ENCODE peak calls at places on chromosomes 3 and 15, in five cellular contexts. L is neural progenitor cell, C is hepatocyte, F is A549, Q is IMR-90. M is an unnamed sample.

GRCh38 chr3:56125358-56126005 is 342.8 kb downstream of the ERC2 start:
- DNase-seq in L (peak), C (peak), F (peak), Q (peak), M (peak)

GRCh38 chr3:177102526-177102925 is 94.8 kb downstream of the TBL1XR1 start:
- DNase-seq in L (no peak), C (no peak), F (no peak), Q (peak), M (no peak)

GRCh38 chr3:51445544-51446280 is 54.1 kb downstream of the DCAF1 start:
- DNase-seq in L (no peak), C (no peak), F (no peak), Q (no peak), M (no peak)

GRCh38 chr3:150564243-150564642 is 17.7 kb downstream of the EIF2A start:
- DNase-seq in L (no peak), C (no peak), F (no peak), Q (no peak), M (no peak)

GRCh38 chr15:52674831-52675230 is 4.4 kb downstream of the ATOSA start:
- DNase-seq in L (no peak), C (no peak), F (no peak), Q (no peak), M (no peak)

GRCh38 chr3:161295325-161295724 is 74.2 kb downstream of the NMD3 start:
- DNase-seq in L (no peak), C (no peak), F (no peak), Q (no peak), M (peak)

GRCh38 chr3:53242155-53242554 is 13.7 kb downstream of the TKT start:
- DNase-seq in L (no peak), C (no peak), F (no peak), Q (no peak), M (no peak)

GRCh38 chr3:151425640-151426336 is 35.1 kb downstream of the IGSF10 start:
- DNase-seq in L (no peak), C (no peak), F (peak), Q (no peak), M (no peak)

GRCh38 chr3:44883999-44884431 is 9.6 kb downstream of the TGM4 start:
- DNase-seq in L (no peak), C (peak), F (peak), Q (peak), M (peak)

GRCh38 chr15:100687532-100688215 is 85.3 kb downstream of the ASB7 start:
- DNase-seq in L (no peak), C (no peak), F (no peak), Q (peak), M (peak)

GRCh38 chr3:63135362-63135761 is 142.7 kb upstream of the SYNPR start:
- DNase-seq in L (peak), C (no peak), F (no peak), Q (no peak), M (no peak)

GRCh38 chr3:69948246-69948862 is 51.2 kb upstream of the SAMMSON start:
- DNase-seq in L (peak), C (peak), F (no peak), Q (peak), M (peak)

DNA sequence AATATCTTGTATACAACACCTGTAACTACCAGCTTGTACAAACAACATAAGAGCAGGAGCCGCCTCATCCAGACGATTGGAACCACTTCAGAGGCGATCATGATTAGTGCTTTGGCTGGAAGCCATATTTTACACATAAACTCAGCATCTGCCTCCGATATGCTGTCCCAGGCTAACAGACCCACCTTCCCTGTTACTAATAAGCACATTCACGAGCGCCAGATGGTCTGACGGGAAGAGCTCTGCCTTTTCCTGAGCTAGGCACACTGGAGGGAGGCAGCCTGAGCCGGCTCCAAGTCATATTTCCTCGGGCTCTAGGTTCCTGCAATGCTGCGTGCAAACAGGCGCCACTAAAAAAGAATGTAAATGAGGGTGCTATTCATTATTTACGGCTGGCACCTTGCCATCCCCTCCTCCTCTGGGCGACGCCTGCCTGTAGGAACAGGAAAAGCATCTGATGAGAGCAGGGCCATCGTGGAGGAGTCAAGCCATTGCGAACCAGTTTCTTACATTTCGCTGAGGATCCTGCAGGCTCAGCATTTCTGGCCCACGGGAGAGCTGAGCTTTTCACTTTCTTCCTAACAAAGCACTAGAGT is 98.2 kb downstream of the ANXA2 start:
- DNase-seq in L (peak), C (peak), F (peak), Q (no peak), M (peak)
- TF ChIP-seq CTCF in L (peak), C (no peak), F (no peak), Q (no peak), M (peak)

GRCh38 chr15:80155001-80155377 is 2.2 kb downstream of the FAH start:
- DNase-seq in L (no peak), C (no peak), F (no peak), Q (no peak), M (no peak)
- H3K4me2 ChIP-seq in L (no peak), C (peak), F (no peak), Q (no peak), M (no peak)

GRCh38 chr3:143786229-143787199 is 61.8 kb downstream of the SLC9A9 start:
- DNase-seq in L (no peak), C (no peak), F (no peak), Q (peak), M (no peak)

GRCh38 chr3:143783856-143784370 is 64.4 kb downstream of the SLC9A9 start:
- DNase-seq in L (no peak), C (no peak), F (no peak), Q (no peak), M (no peak)

GRCh38 chr3:143784446-143784845 is 63.8 kb downstream of the SLC9A9 start:
- DNase-seq in L (no peak), C (no peak), F (no peak), Q (no peak), M (peak)
- TF ChIP-seq CTCF in L (no peak), C (no peak), F (no peak), Q (no peak), M (peak)

GRCh38 chr15:44670087-44670945 is 6.9 kb upstream of the SPG11 start:
- DNase-seq in L (no peak), C (no peak), F (no peak), Q (no peak), M (no peak)
- H3K4me2 ChIP-seq in L (no peak), C (no peak), F (no peak), Q (no peak), M (no peak)

DNA sequence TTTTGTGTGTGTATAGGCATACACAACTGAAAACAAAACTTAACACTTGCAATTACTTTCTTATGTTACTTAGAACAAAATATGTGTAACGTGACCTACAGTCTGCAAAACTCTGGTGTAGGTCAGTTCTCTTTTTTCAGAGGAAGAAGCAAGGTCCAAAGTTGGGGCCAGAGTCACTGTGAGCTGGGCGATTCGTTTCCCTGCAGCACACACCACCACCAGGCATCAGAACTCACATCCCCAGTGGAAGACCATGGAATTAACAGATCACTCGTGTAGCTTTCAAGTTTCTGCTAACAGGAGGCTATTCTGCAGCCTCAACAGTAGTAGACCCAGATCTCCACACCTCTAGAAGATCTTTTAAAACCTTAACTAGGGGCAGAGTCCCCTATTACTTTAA is 25.8 kb downstream of the ANP32A start:
- DNase-seq in L (no peak), C (no peak), F (no peak), Q (no peak), M (no peak)
- TF ChIP-seq CTCF in L (no peak), C (no peak), F (no peak), Q (no peak), M (no peak)

GRCh38 chr3:25143356-25143704 is 284.7 kb upstream of the RARB start:
- DNase-seq in L (no peak), C (no peak), F (no peak), Q (no peak), M (peak)
- H3K4me2 ChIP-seq in L (no peak), C (no peak), F (no peak), Q (no peak), M (no peak)

GRCh38 chr15:75565062-75565970 is 13.8 kb downstream of the PTPN9 start:
- DNase-seq in L (no peak), C (no peak), F (no peak), Q (peak), M (no peak)
- TF ChIP-seq CTCF in L (no peak), C (no peak), F (no peak), Q (no peak), M (no peak)

GRCh38 chr3:113277414-113277813 is 66.1 kb downstream of the BOC start:
- DNase-seq in L (no peak), C (no peak), F (no peak), Q (no peak), M (no peak)
- H3K4me2 ChIP-seq in L (no peak), C (no peak), F (no peak), Q (no peak), M (no peak)